ENCODE peak calls at places on chromosomes 12 and 14, in eight cellular contexts. One of them, this sample, is unnamed.

GRCh38 chr14:23537351-23538048 is 14.1 kb downstream of the ZFHX2 start:
- DNase-seq in H7: peak; percentile 90
- DNase-seq in T-helper 1 cell: no peak
- DNase-seq in NCI-H345: no peak
- DNase-seq in LoVo: no peak
- DNase-seq in ACHN: peak; percentile 27
- DNase-seq in Panc1: no peak
- DNase-seq in D341Med: peak; percentile 57
- DNase-seq in this sample: no peak

GRCh38 chr12:119090865-119091264 is 87.9 kb upstream of the HSPB8 start:
- DNase-seq in ACHN: no peak
- DNase-seq in Panc1: no peak
- DNase-seq in LoVo: no peak
- DNase-seq in D341Med: no peak
- DNase-seq in NCI-H345: no peak
- DNase-seq in H7: no peak
- DNase-seq in T-helper 1 cell: no peak
- DNase-seq in this sample: no peak

GRCh38 chr12:95577820-95578219 is 26.5 kb upstream of the USP44 start:
- DNase-seq in NCI-H345: no peak
- DNase-seq in Panc1: no peak
- DNase-seq in D341Med: no peak
- DNase-seq in LoVo: no peak
- DNase-seq in H7: no peak
- DNase-seq in T-helper 1 cell: no peak
- DNase-seq in ACHN: no peak
- DNase-seq in this sample: no peak

GRCh38 chr12:91225316-91225715 is 42.7 kb upstream of the DCN start:
- DNase-seq in H7: no peak
- DNase-seq in D341Med: no peak
- DNase-seq in LoVo: no peak
- DNase-seq in NCI-H345: no peak
- DNase-seq in Panc1: no peak
- DNase-seq in T-helper 1 cell: no peak
- DNase-seq in ACHN: no peak
- DNase-seq in this sample: peak; percentile 65

GRCh38 chr12:76272292-76272691 is 75.9 kb downstream of the BBS10 start:
- DNase-seq in ACHN: no peak
- DNase-seq in Panc1: no peak
- DNase-seq in D341Med: no peak
- DNase-seq in LoVo: no peak
- DNase-seq in NCI-H345: no peak
- DNase-seq in H7: no peak
- DNase-seq in T-helper 1 cell: no peak
- DNase-seq in this sample: no peak

GRCh38 chr14:103518416-103519042 is 4.1 kb downstream of the CKB start:
- DNase-seq in NCI-H345: peak; percentile 44
- DNase-seq in ACHN: peak; percentile 50
- DNase-seq in T-helper 1 cell: peak; percentile 31
- DNase-seq in LoVo: peak; percentile 50
- DNase-seq in Panc1: no peak
- DNase-seq in D341Med: peak; percentile 89
- DNase-seq in H7: peak; percentile 98
- DNase-seq in this sample: peak; percentile 43

GRCh38 chr14:105484069-105484996 is 2.4 kb upstream of the CRIP1 start:
- DNase-seq in Panc1: no peak
- DNase-seq in LoVo: no peak
- DNase-seq in NCI-H345: no peak
- DNase-seq in H7: no peak
- DNase-seq in ACHN: no peak
- DNase-seq in D341Med: no peak
- DNase-seq in T-helper 1 cell: peak; percentile 33
- DNase-seq in this sample: no peak

GRCh38 chr14:54642950-54643695 is 76.2 kb downstream of the SAMD4A start:
- DNase-seq in T-helper 1 cell: peak; percentile 13
- DNase-seq in NCI-H345: no peak
- DNase-seq in H7: peak; percentile 30
- DNase-seq in Panc1: no peak
- DNase-seq in LoVo: no peak
- DNase-seq in D341Med: no peak
- DNase-seq in ACHN: peak; percentile 22
- DNase-seq in this sample: peak; percentile 51

GRCh38 chr14:80310950-80311349 is 99.6 kb upstream of the DIO2 start:
- DNase-seq in H7: no peak
- DNase-seq in ACHN: no peak
- DNase-seq in T-helper 1 cell: no peak
- DNase-seq in LoVo: no peak
- DNase-seq in D341Med: no peak
- DNase-seq in NCI-H345: no peak
- DNase-seq in Panc1: no peak
- DNase-seq in this sample: peak; percentile 61

GRCh38 chr12:94359761-94360160 is 99.9 kb downstream of the CEP83 start:
- DNase-seq in Panc1: no peak
- DNase-seq in H7: no peak
- DNase-seq in ACHN: no peak
- DNase-seq in LoVo: no peak
- DNase-seq in D341Med: no peak
- DNase-seq in T-helper 1 cell: no peak
- DNase-seq in NCI-H345: no peak
- DNase-seq in this sample: no peak

GRCh38 chr12:1731019-1731687 is 40.3 kb downstream of the ADIPOR2 start:
- DNase-seq in H7: no peak
- DNase-seq in LoVo: no peak
- DNase-seq in D341Med: no peak
- DNase-seq in ACHN: no peak
- DNase-seq in NCI-H345: no peak
- DNase-seq in T-helper 1 cell: no peak
- DNase-seq in Panc1: no peak
- DNase-seq in this sample: no peak

GRCh38 chr12:57459750-57460400 is at the start of gene GLI1:
- DNase-seq in LoVo: no peak
- DNase-seq in NCI-H345: no peak
- DNase-seq in T-helper 1 cell: no peak
- DNase-seq in D341Med: peak; percentile 66
- DNase-seq in H7: peak; percentile 75
- DNase-seq in Panc1: no peak
- DNase-seq in ACHN: peak; percentile 62
- DNase-seq in this sample: no peak

GRCh38 chr12:47397664-47398281 is 308.1 kb downstream of the RPAP3 start:
- DNase-seq in Panc1: no peak
- DNase-seq in ACHN: peak; percentile 64
- DNase-seq in H7: peak; percentile 27
- DNase-seq in T-helper 1 cell: peak; percentile 75
- DNase-seq in NCI-H345: no peak
- DNase-seq in LoVo: peak; percentile 49
- DNase-seq in D341Med: no peak
- DNase-seq in this sample: peak; percentile 71

GRCh38 chr14:35883677-35884293 is 57.6 kb downstream of the BRMS1L start:
- DNase-seq in D341Med: peak; percentile 58
- DNase-seq in NCI-H345: peak; percentile 28
- DNase-seq in T-helper 1 cell: peak; percentile 18
- DNase-seq in LoVo: peak; percentile 19
- DNase-seq in ACHN: peak; percentile 35
- DNase-seq in H7: peak; percentile 25
- DNase-seq in Panc1: peak; percentile 20
- DNase-seq in this sample: peak; percentile 35

GRCh38 chr14:69848903-69849391 is 30.3 kb upstream of the SMOC1 start:
- DNase-seq in H7: no peak
- DNase-seq in D341Med: no peak
- DNase-seq in NCI-H345: no peak
- DNase-seq in T-helper 1 cell: no peak
- DNase-seq in Panc1: no peak
- DNase-seq in ACHN: no peak
- DNase-seq in LoVo: no peak
- DNase-seq in this sample: no peak

GRCh38 chr12:40565029-40565633 is 127.1 kb upstream of the CNTN1 start:
- DNase-seq in H7: no peak
- DNase-seq in T-helper 1 cell: no peak
- DNase-seq in LoVo: no peak
- DNase-seq in D341Med: no peak
- DNase-seq in NCI-H345: no peak
- DNase-seq in ACHN: no peak
- DNase-seq in Panc1: no peak
- DNase-seq in this sample: no peak

GRCh38 chr12:114767906-114768697 is 84.1 kb upstream of the TBX3 start:
- DNase-seq in H7: no peak
- DNase-seq in LoVo: peak; percentile 5
- DNase-seq in ACHN: no peak
- DNase-seq in Panc1: no peak
- DNase-seq in D341Med: no peak
- DNase-seq in NCI-H345: no peak
- DNase-seq in T-helper 1 cell: no peak
- DNase-seq in this sample: no peak

GRCh38 chr14:100715332-100715731 is 11.4 kb upstream of the DLK1 start:
- DNase-seq in LoVo: no peak
- DNase-seq in NCI-H345: no peak
- DNase-seq in ACHN: no peak
- DNase-seq in D341Med: no peak
- DNase-seq in H7: no peak
- DNase-seq in Panc1: no peak
- DNase-seq in T-helper 1 cell: no peak
- DNase-seq in this sample: no peak

GRCh38 chr12:110180591-110181005 is 56.4 kb downstream of the IFT81 start:
- DNase-seq in H7: no peak
- DNase-seq in NCI-H345: no peak
- DNase-seq in LoVo: no peak
- DNase-seq in D341Med: no peak
- DNase-seq in ACHN: no peak
- DNase-seq in Panc1: no peak
- DNase-seq in T-helper 1 cell: no peak
- DNase-seq in this sample: peak; percentile 35

GRCh38 chr14:74682169-74682952 is 30.5 kb downstream of the AREL1 start:
- DNase-seq in LoVo: no peak
- DNase-seq in T-helper 1 cell: no peak
- DNase-seq in H7: no peak
- DNase-seq in ACHN: no peak
- DNase-seq in NCI-H345: no peak
- DNase-seq in Panc1: no peak
- DNase-seq in D341Med: no peak
- DNase-seq in this sample: no peak

GRCh38 chr12:93670104-93670503 is 7.1 kb upstream of the CRADD start:
- DNase-seq in Panc1: no peak
- DNase-seq in H7: no peak
- DNase-seq in NCI-H345: no peak
- DNase-seq in LoVo: no peak
- DNase-seq in T-helper 1 cell: no peak
- DNase-seq in D341Med: no peak
- DNase-seq in ACHN: no peak
- DNase-seq in this sample: no peak

GRCh38 chr12:127628655-127629054 is 638.3 kb upstream of the TMEM132C start:
- DNase-seq in T-helper 1 cell: no peak
- DNase-seq in NCI-H345: no peak
- DNase-seq in ACHN: peak; percentile 32
- DNase-seq in H7: no peak
- DNase-seq in D341Med: no peak
- DNase-seq in Panc1: no peak
- DNase-seq in LoVo: no peak
- DNase-seq in this sample: peak; percentile 87

GRCh38 chr12:52403561-52403960 is 2.6 kb downstream of the KRT82 start:
- DNase-seq in D341Med: no peak
- DNase-seq in H7: no peak
- DNase-seq in NCI-H345: no peak
- DNase-seq in LoVo: no peak
- DNase-seq in ACHN: no peak
- DNase-seq in T-helper 1 cell: no peak
- DNase-seq in Panc1: no peak
- DNase-seq in this sample: no peak

GRCh38 chr14:73125746-73126145 is 10.6 kb upstream of the PSEN1 start:
- DNase-seq in D341Med: no peak
- DNase-seq in LoVo: no peak
- DNase-seq in NCI-H345: no peak
- DNase-seq in T-helper 1 cell: no peak
- DNase-seq in ACHN: no peak
- DNase-seq in Panc1: no peak
- DNase-seq in H7: peak; percentile 34
- DNase-seq in this sample: no peak

GRCh38 chr12:53652366-53652765 is 23.5 kb downstream of the ATP5MC2 start:
- DNase-seq in D341Med: no peak
- DNase-seq in Panc1: no peak
- DNase-seq in T-helper 1 cell: no peak
- DNase-seq in H7: no peak
- DNase-seq in LoVo: no peak
- DNase-seq in ACHN: peak; percentile 14
- DNase-seq in NCI-H345: no peak
- DNase-seq in this sample: no peak

GRCh38 chr12:49019435-49020317 is 1.1 kb upstream of the PRKAG1 start:
- DNase-seq in T-helper 1 cell: peak; percentile 59
- DNase-seq in Panc1: no peak
- DNase-seq in NCI-H345: no peak
- DNase-seq in ACHN: peak; percentile 82
- DNase-seq in H7: peak; percentile 91
- DNase-seq in LoVo: peak; percentile 59
- DNase-seq in D341Med: peak; percentile 76
- DNase-seq in this sample: peak; percentile 59

GRCh38 chr14:44316647-44317432 is 190.2 kb downstream of the FSCB start:
- DNase-seq in T-helper 1 cell: peak; percentile 30
- DNase-seq in LoVo: peak; percentile 81
- DNase-seq in H7: no peak
- DNase-seq in NCI-H345: peak; percentile 3
- DNase-seq in ACHN: peak; percentile 92
- DNase-seq in D341Med: no peak
- DNase-seq in Panc1: peak; percentile 57
- DNase-seq in this sample: peak; percentile 91

GRCh38 chr12:52156757-52157565 is 34.9 kb downstream of the KRT80 start:
- DNase-seq in T-helper 1 cell: peak; percentile 50
- DNase-seq in LoVo: peak; percentile 79
- DNase-seq in NCI-H345: peak; percentile 80
- DNase-seq in H7: peak; percentile 91
- DNase-seq in Panc1: no peak
- DNase-seq in ACHN: peak; percentile 83
- DNase-seq in D341Med: peak; percentile 86
- DNase-seq in this sample: peak; percentile 48

GRCh38 chr12:130703733-130704375 is 12.2 kb downstream of the RIMBP2 start:
- DNase-seq in ACHN: no peak
- DNase-seq in T-helper 1 cell: no peak
- DNase-seq in H7: no peak
- DNase-seq in Panc1: no peak
- DNase-seq in D341Med: no peak
- DNase-seq in NCI-H345: no peak
- DNase-seq in LoVo: no peak
- DNase-seq in this sample: no peak

GRCh38 chr12:46365951-46366379 is 6.6 kb downstream of the SLC38A2 start:
- DNase-seq in Panc1: no peak
- DNase-seq in D341Med: no peak
- DNase-seq in H7: no peak
- DNase-seq in ACHN: no peak
- DNase-seq in NCI-H345: no peak
- DNase-seq in T-helper 1 cell: no peak
- DNase-seq in LoVo: no peak
- DNase-seq in this sample: no peak

GRCh38 chr12:122318607-122319311 is 52.5 kb upstream of the VPS33A start:
- DNase-seq in ACHN: peak; percentile 79
- DNase-seq in Panc1: no peak
- DNase-seq in NCI-H345: no peak
- DNase-seq in LoVo: no peak
- DNase-seq in H7: no peak
- DNase-seq in T-helper 1 cell: no peak
- DNase-seq in D341Med: no peak
- DNase-seq in this sample: peak; percentile 92

This sample was measured in fibroblast of mammary gland.